ENCODE peak calls at places on chromosomes 1 and 21, in nine cellular contexts. U is activated T-cell treated with anti-CD3 and anti-CD28 coated beads, Interleukin-2, amount 50 U/mL, for 1 hour; L is CD4-positive, alpha-beta T cell; I is hippocampal formation; B is stomach; M is left colon; W is HCT116; X is T-helper 2 cell; V is NB4. D is an unnamed sample.

GRCh38 chr1:87100271-87100670 is 185.8 kb downstream of the HS2ST1 start:
- DNase-seq in X (no peak), I (no peak), W (no peak), M (no peak), U (no peak), V (no peak), L (no peak), B (no peak), D (no peak)

GRCh38 chr21:19900149-19900548 is 1098.1 kb upstream of the NCAM2 start:
- DNase-seq in W (no peak), L (no peak), U (no peak), B (no peak), V (no peak), M (no peak), X (no peak), I (no peak), D (no peak)

GRCh38 chr1:53559854-53560571 is 100.8 kb downstream of the DMRTB1 start:
- DNase-seq in W (no peak), U (no peak), X (no peak), I (no peak), M (peak; percentile 14), B (no peak), L (no peak), V (no peak), D (no peak)

GRCh38 chr1:110337704-110338199 is 1.4 kb upstream of the RBM15 start:
- DNase-seq in M (peak; percentile 52), V (peak; percentile 66), B (peak; percentile 53), X (no peak), U (peak; percentile 52), I (peak; percentile 36), L (peak; percentile 17), W (no peak), D (peak; percentile 59)

GRCh38 chr1:31670583-31670944 is 25.9 kb upstream of the PEF1 start:
- DNase-seq in B (no peak), I (no peak), U (no peak), M (no peak), X (no peak), L (no peak), W (no peak), V (no peak), D (no peak)

GRCh38 chr1:153565529-153566374 is at the start of gene S100A2:
- DNase-seq in M (peak; percentile 67), L (peak; percentile 20), V (peak; percentile 59), I (no peak), X (no peak), W (peak; percentile 92), B (peak; percentile 46), U (peak; percentile 39), D (peak; percentile 84)

GRCh38 chr1:227731241-227731677 is 3.8 kb downstream of the JMJD4 start:
- DNase-seq in V (no peak), I (no peak), X (no peak), U (no peak), B (no peak), L (no peak), M (no peak), W (no peak), D (no peak)

GRCh38 chr1:81876901-81877750 is 76.4 kb downstream of the ADGRL2 start:
- DNase-seq in L (no peak), V (no peak), I (no peak), U (no peak), X (no peak), B (no peak), W (no peak), M (no peak), D (no peak)

GRCh38 chr1:69985901-69986439 is 219.4 kb downstream of the LRRC40 start:
- DNase-seq in U (no peak), L (no peak), I (no peak), M (no peak), V (no peak), B (no peak), W (no peak), X (no peak), D (no peak)

GRCh38 chr21:45940621-45941337 is 40.8 kb upstream of the COL6A1 start:
- DNase-seq in X (no peak), B (no peak), W (no peak), V (no peak), I (no peak), L (no peak), M (no peak), U (no peak), D (no peak)

GRCh38 chr1:99956755-99957154 is 13.0 kb upstream of the SLC35A3 start:
- DNase-seq in U (no peak), B (no peak), I (no peak), L (no peak), W (no peak), V (no peak), M (no peak), X (no peak), D (no peak)

GRCh38 chr1:17192394-17193221 is 12.3 kb upstream of the PADI1 start:
- DNase-seq in B (no peak), U (no peak), X (no peak), W (no peak), I (no peak), M (no peak), V (peak; percentile 65), L (no peak), D (no peak)

GRCh38 chr1:59006309-59006698 is 222.5 kb upstream of the JUN start:
- DNase-seq in X (no peak), I (no peak), U (no peak), V (no peak), W (no peak), M (no peak), B (no peak), L (no peak), D (no peak)

GRCh38 chr1:8649027-8649426 is 168.4 kb downstream of the RERE start:
- DNase-seq in L (no peak), V (no peak), W (no peak), I (no peak), U (no peak), M (no peak), X (no peak), B (no peak), D (no peak)

GRCh38 chr21:34995979-34996303 is 53.2 kb downstream of the RUNX1 start:
- DNase-seq in U (no peak), X (no peak), V (no peak), L (no peak), B (no peak), W (no peak), I (no peak), M (no peak), D (no peak)

GRCh38 chr1:39142394-39143060 is 62.0 kb upstream of the MACF1 start:
- DNase-seq in X (no peak), L (no peak), M (no peak), B (peak; percentile 51), W (peak; percentile 32), I (no peak), V (no peak), U (no peak), D (no peak)

GRCh38 chr1:206555473-206555935 is 48.2 kb downstream of the RASSF5 start:
- DNase-seq in X (peak; percentile 64), W (no peak), L (peak; percentile 46), M (no peak), B (no peak), U (peak; percentile 58), I (peak; percentile 37), V (no peak), D (peak; percentile 62)

GRCh38 chr1:244112646-244113045 is 61.6 kb downstream of the ZBTB18 start:
- DNase-seq in V (no peak), W (no peak), M (no peak), I (no peak), L (no peak), B (no peak), X (no peak), U (no peak), D (no peak)

GRCh38 chr21:39096754-39097153 is 86.5 kb downstream of the PSMG1 start:
- DNase-seq in W (no peak), U (no peak), I (no peak), X (no peak), L (no peak), V (no peak), B (no peak), M (no peak), D (no peak)

GRCh38 chr1:220810963-220811362 is 24.2 kb downstream of the MTARC1 start:
- DNase-seq in I (no peak), L (no peak), V (peak; percentile 7), X (no peak), B (no peak), W (no peak), U (no peak), M (no peak), D (no peak)

GRCh38 chr1:6275826-6276764 is 15.2 kb upstream of the GPR153 start:
- DNase-seq in X (no peak), M (peak; percentile 76), U (no peak), B (no peak), L (no peak), I (no peak), V (no peak), W (no peak), D (peak; percentile 67)

GRCh38 chr1:101618900-101619299 is 377.8 kb downstream of the OLFM3 start:
- DNase-seq in L (no peak), V (no peak), X (no peak), U (no peak), M (no peak), B (no peak), W (no peak), I (no peak), D (no peak)

GRCh38 chr1:15423355-15424077 is 13.8 kb downstream of the EFHD2 start:
- DNase-seq in B (no peak), X (no peak), L (no peak), U (no peak), I (no peak), M (no peak), W (no peak), V (peak; percentile 44), D (no peak)

GRCh38 chr1:8889925-8890785 is 11.7 kb upstream of the ENO1 start:
- DNase-seq in X (no peak), I (peak; percentile 72), U (no peak), L (no peak), B (peak; percentile 47), M (peak; percentile 74), V (no peak), W (peak; percentile 81), D (peak; percentile 34)

GRCh38 chr1:181936768-181937581 is 124.5 kb downstream of the ZNF648 start:
- DNase-seq in W (peak; percentile 77), V (peak; percentile 69), L (no peak), I (peak; percentile 26), X (no peak), U (peak; percentile 24), B (peak; percentile 57), M (no peak), D (peak; percentile 30)

GRCh38 chr1:2393471-2393877 is 1.8 kb downstream of the RER1 start:
- DNase-seq in B (no peak), U (no peak), L (no peak), M (peak; percentile 62), X (no peak), W (no peak), V (no peak), I (no peak), D (no peak)

GRCh38 chr1:41954533-41954944 is 35.8 kb upstream of the HIVEP3 start:
- DNase-seq in V (peak; percentile 35), M (no peak), L (no peak), I (no peak), X (no peak), B (no peak), U (no peak), W (peak; percentile 80), D (no peak)

GRCh38 chr1:98331232-98331631 is 330.3 kb upstream of the SNX7 start:
- DNase-seq in L (no peak), X (no peak), M (no peak), W (no peak), V (no peak), I (no peak), U (no peak), B (no peak), D (no peak)

GRCh38 chr1:225871374-225872074 is 10.7 kb downstream of the TMEM63A start:
- DNase-seq in W (no peak), B (no peak), M (no peak), L (no peak), U (no peak), X (no peak), V (no peak), I (no peak), D (no peak)

GRCh38 chr1:227899141-227899819 is 48.5 kb downstream of the WNT9A start:
- DNase-seq in L (no peak), X (no peak), I (no peak), B (no peak), U (no peak), V (no peak), W (no peak), M (peak; percentile 23), D (no peak)

GRCh38 chr1:246771366-246771765 is 47.2 kb downstream of the SCCPDH start:
- DNase-seq in M (no peak), X (no peak), V (no peak), B (no peak), L (no peak), U (no peak), I (no peak), W (no peak), D (no peak)